ENCODE peak calls at places on chromosomes 2 and 18, in eight cellular contexts. X is activated naive CD4-positive, alpha-beta T cell treated with Interleukin-2 at 50 U/mL for 16 hours; J is stimulated activated CD8-positive, alpha-beta memory T cell treated with anti-CD3 and anti-CD28 coated beads, Interleukin-2, amount 100 ng/mL, for 1 hour; F is AG20443; N is occipital lobe; P is HL-60; C is stimulated activated CD4-positive, alpha-beta T cell treated with anti-CD3 and anti-CD28 coated beads, Interleukin-15, amount 100 ng/mL, for 48 hours; V is M059J. M is an unnamed sample.

GRCh38 chr18:46720521-46720920 is 36.3 kb downstream of the ST8SIA5 start:
- DNase-seq in C (no peak), V (peak; percentile 29), P (no peak), F (peak; percentile 51), X (no peak), J (no peak), N (no peak), M (no peak)

GRCh38 chr2:131039908-131040660 is 53.2 kb downstream of the FAM168B start:
- DNase-seq in P (no peak), F (no peak), J (no peak), N (no peak), V (no peak), X (peak; percentile 19), C (no peak), M (no peak)

GRCh38 chr2:217993817-217994459 is 8.9 kb downstream of the TNS1 start:
- DNase-seq in N (no peak), X (peak; percentile 50), V (no peak), F (peak; percentile 77), P (peak; percentile 29), C (peak; percentile 19), J (peak; percentile 13), M (no peak)

GRCh38 chr18:9475643-9476580 is 599 bp downstream of the RALBP1 start:
- DNase-seq in X (peak; percentile 70), F (peak; percentile 55), P (peak; percentile 74), V (peak; percentile 52), N (no peak), C (peak; percentile 28), J (peak; percentile 16), M (no peak)

GRCh38 chr2:170573660-170574059 is 141.5 kb upstream of the SP5 start:
- DNase-seq in X (no peak), F (no peak), N (no peak), C (no peak), P (no peak), J (no peak), V (no peak), M (no peak)

GRCh38 chr2:133264951-133265949 is 303.0 kb downstream of the NCKAP5 start:
- DNase-seq in P (no peak), F (peak; percentile 27), X (no peak), V (peak; percentile 77), C (no peak), N (peak; percentile 16), J (no peak), M (no peak)

GRCh38 chr2:132923787-132924186 is 253.8 kb upstream of the LYPD1 start:
- DNase-seq in N (no peak), X (no peak), P (no peak), J (no peak), F (peak; percentile 43), C (no peak), V (peak; percentile 82), M (no peak)

GRCh38 chr2:80410346-80410745 is 105.8 kb upstream of the LRRTM1 start:
- DNase-seq in X (no peak), F (no peak), J (no peak), C (no peak), N (no peak), V (no peak), P (no peak), M (no peak)

GRCh38 chr2:26605969-26606846 is 35.0 kb downstream of the CIB4 start:
- DNase-seq in V (no peak), P (no peak), F (no peak), C (no peak), J (no peak), X (no peak), N (no peak), M (no peak)

GRCh38 chr2:195500878-195501277 is 156.1 kb upstream of the SLC39A10 start:
- DNase-seq in P (no peak), C (no peak), J (no peak), V (no peak), F (no peak), N (no peak), X (no peak), M (no peak)

GRCh38 chr2:172859821-172860707 is 124.4 kb downstream of the RAPGEF4 start:
- DNase-seq in C (no peak), F (no peak), V (peak; percentile 33), P (no peak), X (no peak), J (no peak), N (no peak), M (no peak)

GRCh38 chr2:183093857-183094657 is 15.5 kb downstream of the DUSP19 start:
- DNase-seq in P (no peak), F (peak; percentile 38), V (peak; percentile 28), N (no peak), X (no peak), J (no peak), C (no peak), M (peak; percentile 9)

GRCh38 chr2:239322414-239323086 is 78.3 kb downstream of the HDAC4 start:
- DNase-seq in X (peak; percentile 34), N (no peak), C (no peak), F (peak; percentile 81), V (peak; percentile 72), J (no peak), P (no peak), M (peak; percentile 44)

GRCh38 chr2:15670981-15671380 is 79.3 kb downstream of the DDX1 start:
- DNase-seq in N (no peak), V (no peak), C (no peak), F (no peak), X (no peak), J (no peak), P (no peak), M (no peak)

GRCh38 chr2:214651451-214651850 is 158.0 kb downstream of the BARD1 start:
- DNase-seq in P (no peak), N (no peak), V (peak; percentile 33), F (peak; percentile 22), C (no peak), J (no peak), X (no peak), M (no peak)

GRCh38 chr2:72000110-72000509 is 147.6 kb downstream of the CYP26B1 start:
- DNase-seq in V (no peak), N (no peak), C (no peak), F (no peak), X (no peak), P (no peak), J (no peak), M (no peak)

GRCh38 chr2:128535928-128536327 is 217.3 kb upstream of the HS6ST1 start:
- DNase-seq in X (no peak), P (no peak), N (no peak), F (peak; percentile 87), J (no peak), V (peak; percentile 82), C (no peak), M (peak; percentile 46)

GRCh38 chr2:64406407-64406774 is 47.6 kb upstream of the LGALSL start:
- DNase-seq in V (no peak), C (no peak), X (no peak), F (no peak), P (no peak), J (no peak), N (no peak), M (no peak)

GRCh38 chr2:9264301-9264700 is 57.7 kb downstream of the ASAP2 start:
- DNase-seq in J (no peak), X (no peak), V (no peak), P (no peak), F (peak; percentile 76), C (no peak), N (no peak), M (no peak)

GRCh38 chr2:168639024-168639423 is 163.4 kb upstream of the NOSTRIN start:
- DNase-seq in F (no peak), P (no peak), C (no peak), N (no peak), V (no peak), X (no peak), J (no peak), M (no peak)

GRCh38 chr2:237670641-237671040 is 43.3 kb downstream of the LRRFIP1 start:
- DNase-seq in J (no peak), P (no peak), F (no peak), X (no peak), V (no peak), N (no peak), C (no peak), M (no peak)

GRCh38 chr2:12334289-12335003 is 382.3 kb upstream of the TRIB2 start:
- DNase-seq in V (no peak), F (no peak), P (no peak), J (no peak), C (no peak), X (no peak), N (no peak), M (no peak)

M was measured in BJ.